ENCODE peak calls at places on chromosome 17, in seven cellular contexts. V, U, P, L, T, Y and F are unnamed samples.

GRCh38 chr17:61554209-61554608 is 36.8 kb downstream of the NACA2 start:
- DNase-seq in T (no peak), V (no peak), P (no peak), Y (peak; percentile 37), U (no peak), L (no peak), F (no peak)

GRCh38 chr17:80877095-80877828 is 114.4 kb upstream of the CHMP6 start:
- DNase-seq in U (no peak), Y (no peak), V (no peak), T (no peak), P (no peak), L (no peak), F (no peak)

GRCh38 chr17:31291820-31292219 is 5.2 kb downstream of the OMG start:
- DNase-seq in Y (no peak), T (no peak), P (no peak), U (no peak), V (peak; percentile 14), L (no peak), F (no peak)

GRCh38 chr17:73663614-73664013 is 19.4 kb upstream of the SDK2 start:
- DNase-seq in U (no peak), T (no peak), V (no peak), L (no peak), Y (peak; percentile 65), P (no peak), F (peak; percentile 36)

GRCh38 chr17:47279062-47279801 is 25.6 kb downstream of the ITGB3 start:
- DNase-seq in U (no peak), T (no peak), V (peak; percentile 97), P (peak; percentile 99), L (no peak), Y (peak; percentile 46), F (peak; percentile 90)

GRCh38 chr17:48564200-48565023 is 13.7 kb downstream of the HOXB4 start:
- DNase-seq in V (no peak), U (no peak), L (peak; percentile 58), P (peak; percentile 56), T (no peak), Y (no peak), F (no peak)

GRCh38 chr17:8420041-8420934 is 15.4 kb upstream of the NDEL1 start:
- DNase-seq in T (no peak), U (no peak), P (peak; percentile 80), V (peak; percentile 52), L (no peak), Y (peak; percentile 20), F (no peak)

GRCh38 chr17:65723356-65723928 is 162.0 kb upstream of the AXIN2 start:
- DNase-seq in L (no peak), U (no peak), Y (no peak), V (peak; percentile 28), T (no peak), P (no peak), F (no peak)

GRCh38 chr17:1147664-1148063 is 32.1 kb downstream of the ABR start:
- DNase-seq in V (peak; percentile 43), P (peak; percentile 56), U (peak; percentile 60), L (peak; percentile 92), Y (peak; percentile 31), T (peak; percentile 42), F (peak; percentile 91)

GRCh38 chr17:57078274-57078673 is 6.8 kb upstream of the AKAP1 start:
- DNase-seq in U (no peak), L (no peak), Y (no peak), V (no peak), P (no peak), T (no peak), F (no peak)

DNA sequence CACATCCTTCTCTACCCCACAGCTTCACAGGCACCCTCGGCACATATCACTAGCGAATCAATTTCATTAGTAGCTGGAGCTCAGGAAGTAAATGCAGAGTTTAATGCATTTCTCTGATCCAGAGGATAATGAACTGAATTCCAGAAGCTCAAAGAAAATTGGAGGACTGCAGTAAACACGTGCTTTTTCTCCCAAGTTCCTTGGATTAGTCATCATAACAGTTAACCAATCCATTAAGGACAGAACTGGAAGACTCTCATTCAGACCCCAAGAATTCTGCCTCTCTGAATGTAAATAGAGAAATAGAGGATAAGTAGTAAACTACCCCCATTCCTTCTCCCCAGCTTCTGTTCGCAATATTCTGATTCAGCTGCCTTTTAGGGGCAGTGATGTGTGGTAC is 40.7 kb downstream of the DUSP14 start:
- DNase-seq in V (peak; percentile 67), P (peak; percentile 47), U (no peak), Y (no peak), L (no peak), T (no peak), F (no peak)
- H2BK5ac ChIP-seq in V (peak overlapping the region; percentile 32), P (no peak overlapping the region), U (no peak overlapping the region), Y (no peak overlapping the region), L (no peak overlapping the region), T (no peak overlapping the region), F (no peak overlapping the region)

GRCh38 chr17:62573480-62574117 is 53.9 kb upstream of the MRC2 start:
- DNase-seq in V (peak; percentile 28), U (no peak), P (no peak), Y (no peak), L (no peak), T (no peak), F (no peak)

GRCh38 chr17:62581769-62582168 is 45.7 kb upstream of the MRC2 start:
- DNase-seq in P (no peak), L (no peak), Y (no peak), V (no peak), U (no peak), T (no peak), F (no peak)

GRCh38 chr17:62580947-62581346 is 46.5 kb upstream of the MRC2 start:
- DNase-seq in T (no peak), Y (no peak), U (no peak), V (no peak), L (no peak), P (no peak), F (no peak)

GRCh38 chr17:62576382-62576781 is 51.1 kb upstream of the MRC2 start:
- DNase-seq in Y (no peak), U (no peak), V (no peak), T (no peak), P (no peak), L (no peak), F (no peak)

GRCh38 chr17:62578757-62579487 is 48.5 kb upstream of the MRC2 start:
- DNase-seq in V (no peak), Y (no peak), U (no peak), T (no peak), L (no peak), P (no peak), F (no peak)
- H2BK120ac ChIP-seq in V (no peak overlapping the region), Y (no peak overlapping the region), U (no peak overlapping the region), T (no peak overlapping the region), L (no peak overlapping the region), P (no peak overlapping the region), F (no peak overlapping the region)

GRCh38 chr17:76748657-76749056 is 10.7 kb downstream of the MFSD11 start:
- DNase-seq in L (no peak), T (no peak), P (no peak), U (no peak), Y (no peak), V (no peak), F (no peak)
- H2BK5ac ChIP-seq in L (no peak overlapping the region), T (no peak overlapping the region), P (no peak overlapping the region), U (no peak overlapping the region), Y (no peak overlapping the region), V (no peak overlapping the region), F (no peak overlapping the region)

DNA sequence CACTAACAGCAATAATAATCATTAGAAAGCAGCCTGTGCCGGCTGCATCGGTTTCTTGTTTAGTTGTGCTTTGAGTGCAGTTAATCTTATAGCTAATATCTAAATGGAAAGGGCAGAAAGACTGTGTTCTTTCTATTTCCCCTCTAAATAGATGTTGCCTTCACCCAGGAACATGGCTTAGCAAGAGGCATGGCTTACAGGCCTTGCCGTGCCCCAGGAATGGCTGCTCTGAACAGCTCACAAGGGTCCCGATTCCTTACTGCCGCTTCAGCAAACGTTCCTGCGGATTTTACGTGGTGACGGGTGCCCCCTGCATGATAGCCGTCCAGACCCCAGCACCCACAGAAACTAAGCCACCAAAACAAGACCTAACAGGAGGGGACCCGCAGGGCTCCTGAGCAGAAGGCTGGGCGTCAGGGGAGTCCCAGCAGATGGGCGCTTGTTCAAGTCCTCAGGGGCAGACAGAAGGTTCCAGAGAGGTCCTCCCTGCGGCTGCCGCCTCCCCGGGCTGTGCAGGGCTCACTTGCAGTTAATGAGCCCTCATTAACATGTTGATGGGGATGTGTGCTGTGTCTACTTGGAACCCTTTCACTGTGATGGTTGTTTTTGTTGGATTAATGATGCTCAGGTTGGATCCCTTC is 52.5 kb upstream of the ENPP7 start:
- DNase-seq in V (no peak), Y (no peak), U (no peak), T (no peak), L (no peak), P (no peak), F (no peak)
- H2BK120ac ChIP-seq in V (no peak overlapping the region), Y (no peak overlapping the region), U (no peak overlapping the region), T (no peak overlapping the region), L (no peak overlapping the region), P (no peak overlapping the region), F (no peak overlapping the region)

DNA sequence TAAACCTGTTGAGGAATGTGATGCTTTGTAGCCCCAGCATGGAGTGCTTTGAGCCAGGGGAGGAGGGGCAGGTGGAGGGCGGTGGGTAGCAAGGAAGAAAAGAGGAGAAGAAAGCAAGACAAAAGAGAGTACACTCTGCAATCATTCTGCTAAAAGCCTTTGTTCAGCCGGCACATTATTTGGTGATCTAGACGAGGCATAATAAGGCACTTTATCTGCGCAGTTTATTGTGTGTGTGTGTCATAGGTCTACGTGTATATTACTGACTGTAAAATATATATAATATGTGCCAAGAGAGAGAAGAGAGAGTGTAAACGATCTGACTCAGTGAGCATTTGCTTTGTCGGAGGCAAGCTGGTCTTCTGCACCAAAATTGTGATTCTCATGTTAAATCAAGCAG is 139.2 kb downstream of the SOX9 start:
- DNase-seq in Y (no peak), V (no peak), L (no peak), U (no peak), P (no peak), T (peak; percentile 18), F (no peak)
- H2BK5ac ChIP-seq in Y (no peak overlapping the region), V (no peak overlapping the region), L (no peak overlapping the region), U (no peak overlapping the region), P (no peak overlapping the region), T (no peak overlapping the region), F (no peak overlapping the region)

DNA sequence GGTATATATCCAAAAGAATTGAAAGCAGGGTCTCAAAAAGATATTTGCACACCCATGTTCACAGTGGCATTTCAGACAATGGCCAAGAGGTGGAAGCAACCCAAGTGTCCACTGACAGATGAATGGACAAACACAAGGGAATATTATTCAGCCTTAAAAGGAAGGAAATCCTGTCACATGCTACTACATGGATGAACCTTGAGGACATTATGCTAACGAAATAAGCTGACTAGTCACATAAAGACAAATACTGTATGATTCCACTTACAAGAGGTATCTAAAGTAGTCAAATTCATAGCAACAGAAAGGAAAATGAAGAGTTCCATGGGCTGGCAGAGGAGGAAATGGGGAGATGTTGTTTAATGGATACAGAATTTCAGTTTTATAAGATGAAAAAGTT is 41.4 kb downstream of the TEX2 start:
- DNase-seq in Y (no peak), V (no peak), P (no peak), T (no peak), L (no peak), U (no peak), F (no peak)
- H2BK120ac ChIP-seq in Y (no peak overlapping the region), V (no peak overlapping the region), P (no peak overlapping the region), T (no peak overlapping the region), L (no peak overlapping the region), U (no peak overlapping the region), F (no peak overlapping the region)

GRCh38 chr17:81954131-81955057 is 6.6 kb downstream of the NOTUM start:
- DNase-seq in V (no peak), P (no peak), T (no peak), L (no peak), U (no peak), Y (peak; percentile 66), F (no peak)
- H2BK5ac ChIP-seq in V (no peak overlapping the region), P (no peak overlapping the region), T (no peak overlapping the region), L (no peak overlapping the region), U (no peak overlapping the region), Y (no peak overlapping the region), F (no peak overlapping the region)